ENCODE peak calls at places on chromosomes 12 and 14, in seven cellular contexts. T, Y, S, P, R, O and W are unnamed samples.

GRCh38 chr12:25755681-25756260 is 202.7 kb upstream of the LMNTD1 start:
- DNase-seq in T (no peak), Y (no peak), S (no peak), P (no peak), R (no peak), O (peak), W (no peak)

GRCh38 chr14:94771191-94771905 is 1.4 kb upstream of the GSC start:
- DNase-seq in T (no peak), Y (no peak), S (no peak), P (no peak), R (no peak), O (no peak), W (peak)

GRCh38 chr12:18373176-18373575 is 111.9 kb downstream of the PIK3C2G start:
- DNase-seq in T (no peak), Y (no peak), S (no peak), P (no peak), R (no peak), O (no peak), W (no peak)

GRCh38 chr12:110281549-110282342 is 699 bp downstream of the ATP2A2 start:
- DNase-seq in T (peak), Y (peak), S (peak), P (peak), R (peak), O (peak), W (peak)

GRCh38 chr12:3097186-3097804 is 20.1 kb downstream of the TSPAN9 start:
- DNase-seq in T (no peak), Y (no peak), S (no peak), P (peak), R (peak), O (peak), W (no peak)

GRCh38 chr12:91890742-91891141 is 254.9 kb downstream of the BTG1 start:
- DNase-seq in T (no peak), Y (no peak), S (peak), P (no peak), R (no peak), O (peak), W (no peak)

GRCh38 chr12:123062682-123063426 is 82.4 kb downstream of the ARL6IP4 start:
- DNase-seq in T (peak), Y (no peak), S (peak), P (peak), R (no peak), O (peak), W (no peak)

GRCh38 chr14:67270354-67270753 is 29.1 kb downstream of the PALS1 start:
- DNase-seq in T (peak), Y (no peak), S (no peak), P (no peak), R (no peak), O (peak), W (no peak)

GRCh38 chr14:99134333-99135046 is 137.5 kb downstream of the BCL11B start:
- DNase-seq in T (no peak), Y (peak), S (no peak), P (peak), R (no peak), O (no peak), W (no peak)

DNA sequence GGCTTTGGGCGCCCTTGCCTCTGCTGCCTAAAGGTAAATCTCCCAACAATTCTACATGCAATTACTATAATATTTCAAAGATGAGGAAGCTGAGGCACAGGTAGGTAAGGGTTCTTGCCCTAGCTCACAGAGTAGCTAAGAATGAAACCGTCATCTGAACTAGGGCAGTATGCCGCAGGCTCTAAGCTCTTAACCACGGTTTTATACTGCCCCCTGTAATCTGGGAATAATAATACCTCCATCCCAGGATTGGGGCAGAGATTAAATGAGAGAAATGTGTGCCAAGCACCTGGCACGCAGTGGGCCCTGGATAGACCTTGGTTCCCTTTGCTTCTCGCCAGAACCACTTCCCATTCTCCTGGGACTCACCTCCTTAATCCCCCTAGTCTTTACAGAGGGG is 1.5 kb upstream of the HRK start:
- DNase-seq in T (peak), Y (no peak), S (peak), P (no peak), R (peak), O (peak), W (no peak)
- TF ChIP-seq CTCF in T (peak), Y (peak), S (peak), P (no peak), R (peak), O (peak), W (no peak)

GRCh38 chr12:52836042-52836466 is 1.9 kb upstream of the KRT79 start:
- DNase-seq in T (peak), Y (no peak), S (peak), P (no peak), R (no peak), O (peak), W (no peak)
- TF ChIP-seq CTCF in T (no peak), Y (no peak), S (no peak), P (no peak), R (no peak), O (no peak), W (no peak)

GRCh38 chr12:62576503-62576902 is 109.9 kb downstream of the MON2 start:
- DNase-seq in T (no peak), Y (no peak), S (no peak), P (no peak), R (no peak), O (no peak), W (no peak)

GRCh38 chr12:62581288-62582064 is 114.8 kb downstream of the MON2 start:
- DNase-seq in T (peak), Y (no peak), S (peak), P (no peak), R (no peak), O (peak), W (no peak)

GRCh38 chr12:62586850-62587249 is 120.2 kb downstream of the MON2 start:
- DNase-seq in T (no peak), Y (no peak), S (no peak), P (no peak), R (no peak), O (no peak), W (no peak)

GRCh38 chr12:62584619-62585018 is 118.0 kb downstream of the MON2 start:
- DNase-seq in T (no peak), Y (no peak), S (no peak), P (no peak), R (no peak), O (no peak), W (no peak)

DNA sequence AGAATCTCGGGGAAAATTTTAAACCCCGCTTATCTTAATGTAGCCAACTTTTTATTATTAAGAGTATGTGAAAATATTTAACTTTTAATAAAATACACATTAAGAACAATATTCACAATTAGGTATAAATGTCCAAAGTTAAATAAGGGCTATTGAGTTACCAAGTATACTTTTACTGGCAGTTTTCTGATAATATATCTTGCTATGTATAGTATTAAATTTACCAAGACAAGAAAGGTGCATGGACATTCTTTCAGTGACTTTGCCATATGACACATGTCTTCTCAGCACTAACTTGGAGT is 115.4 kb downstream of the MON2 start:
- DNase-seq in T (no peak), Y (no peak), S (no peak), P (no peak), R (no peak), O (no peak), W (no peak)
- TF ChIP-seq CTCF in T (no peak), Y (no peak), S (no peak), P (no peak), R (no peak), O (no peak), W (peak)

GRCh38 chr14:103562135-103562384 is 397 bp downstream of the BAG5 start:
- DNase-seq in T (no peak), Y (no peak), S (no peak), P (no peak), R (no peak), O (no peak), W (peak)

GRCh38 chr14:103561381-103562134 is 899 bp downstream of the BAG5 start:
- DNase-seq in T (peak), Y (no peak), S (peak), P (peak), R (peak), O (peak), W (peak)

GRCh38 chr14:103563089-103563620 is 395 bp downstream of the COA8 start:
- DNase-seq in T (no peak), Y (no peak), S (peak), P (no peak), R (no peak), O (no peak), W (no peak)

GRCh38 chr14:103558071-103558882 is 4.2 kb downstream of the BAG5 start:
- DNase-seq in T (peak), Y (no peak), S (peak), P (no peak), R (peak), O (peak), W (no peak)

GRCh38 chr14:103562385-103563088 is at the start of the genes BAG5 and COA8:
- DNase-seq in T (peak), Y (peak), S (peak), P (peak), R (peak), O (peak), W (peak)
- TF ChIP-seq CTCF in T (no peak), Y (no peak), S (no peak), P (no peak), R (no peak), O (no peak), W (peak)

GRCh38 chr12:86917121-86917520 is 660.9 kb upstream of the MGAT4C start:
- DNase-seq in T (no peak), Y (no peak), S (no peak), P (no peak), R (no peak), O (no peak), W (no peak)

GRCh38 chr12:86914716-86915115 is 658.5 kb upstream of the MGAT4C start:
- DNase-seq in T (peak), Y (no peak), S (peak), P (no peak), R (peak), O (peak), W (no peak)
- TF ChIP-seq CTCF in T (peak), Y (peak), S (peak), P (peak), R (peak), O (peak), W (peak)

GRCh38 chr12:56321027-56321426 is 5.2 kb upstream of the CNPY2 start:
- DNase-seq in T (no peak), Y (no peak), S (peak), P (no peak), R (no peak), O (peak), W (no peak)

GRCh38 chr12:56315256-56315625 is 547 bp downstream of the CNPY2 start:
- DNase-seq in T (peak), Y (no peak), S (no peak), P (no peak), R (no peak), O (no peak), W (no peak)

GRCh38 chr12:56317675-56318074 is 1.9 kb upstream of the CNPY2 start:
- DNase-seq in T (no peak), Y (no peak), S (no peak), P (no peak), R (no peak), O (no peak), W (no peak)

GRCh38 chr12:56311003-56311402 is 4.8 kb downstream of the CNPY2 start:
- DNase-seq in T (no peak), Y (no peak), S (no peak), P (no peak), R (no peak), O (no peak), W (no peak)

GRCh38 chr12:56315626-56316473 is at the start of gene CNPY2:
- DNase-seq in T (peak), Y (peak), S (peak), P (peak), R (peak), O (peak), W (peak)
- TF ChIP-seq CTCF in T (no peak), Y (no peak), S (no peak), P (peak), R (peak), O (peak), W (peak)

DNA sequence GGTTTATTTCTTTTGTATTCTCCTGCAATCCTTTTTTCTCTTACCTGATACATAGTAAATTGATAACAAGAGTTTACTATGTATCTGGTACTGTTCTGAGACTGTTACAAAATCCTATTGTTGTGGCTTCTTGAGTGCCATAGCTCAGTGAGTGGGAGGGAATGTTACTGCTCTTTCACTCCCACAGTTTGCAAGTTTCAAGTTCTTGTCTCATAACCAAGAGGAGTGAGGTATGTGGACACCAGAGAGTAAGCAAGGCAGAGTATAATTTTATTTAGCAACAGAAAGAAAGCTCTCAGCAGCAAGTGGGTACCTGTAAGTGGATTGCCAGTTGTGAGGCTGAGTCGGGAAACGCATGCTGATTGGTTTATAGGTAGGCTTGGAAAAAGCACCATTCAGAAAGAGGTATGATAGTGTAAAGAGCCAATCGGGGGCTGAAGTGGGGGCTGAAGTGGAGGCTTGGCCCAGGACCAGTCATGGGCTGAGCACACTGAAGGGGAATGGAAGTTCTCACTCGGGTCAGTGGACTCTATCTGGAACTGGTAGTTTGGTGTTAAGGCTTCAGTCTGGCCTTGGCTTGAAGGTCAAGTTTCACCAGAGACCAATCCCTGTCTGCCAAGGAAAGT is 850.8 kb downstream of the TMTC2 start:
- DNase-seq in T (no peak), Y (no peak), S (no peak), P (no peak), R (no peak), O (no peak), W (no peak)
- TF ChIP-seq CTCF in T (no peak), Y (no peak), S (no peak), P (no peak), R (no peak), O (no peak), W (no peak)

DNA sequence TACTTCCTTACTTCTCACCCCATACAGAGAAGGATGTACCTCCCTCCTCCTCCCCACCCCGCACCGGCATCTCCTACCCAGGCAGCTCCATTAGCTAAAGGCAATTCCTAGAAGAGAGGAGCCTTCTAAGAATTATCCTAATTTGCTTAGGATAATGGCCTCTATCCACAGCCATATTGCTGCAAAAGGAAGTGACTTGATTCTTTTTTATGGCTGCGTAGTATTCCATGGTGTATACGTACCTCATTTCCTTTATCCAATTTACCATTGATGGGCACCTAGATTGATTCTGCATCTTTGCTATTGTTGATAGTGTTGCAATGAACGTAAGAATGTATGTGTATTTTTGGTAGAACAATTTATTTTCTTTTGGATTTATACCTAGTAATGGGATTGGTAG is 189.7 kb downstream of the PCNX1 start:
- DNase-seq in T (no peak), Y (no peak), S (no peak), P (no peak), R (no peak), O (no peak), W (no peak)
- TF ChIP-seq CTCF in T (no peak), Y (no peak), S (no peak), P (no peak), R (no peak), O (no peak), W (no peak)

GRCh38 chr12:75289678-75290200 is 40.4 kb downstream of the CAPS2 start:
- DNase-seq in T (peak), Y (no peak), S (peak), P (no peak), R (no peak), O (peak), W (no peak)
- TF ChIP-seq CTCF in T (peak), Y (peak), S (peak), P (no peak), R (no peak), O (peak), W (peak)